ENCODE peak calls at places on chromosomes 16 and 17, in six cellular contexts. Q, U, M, N, P and T are unnamed samples.

GRCh38 chr17:40501499-40501911 is at the start of gene TNS4:
- DNase-seq in Q (peak), U (no peak), M (no peak), N (peak), P (peak), T (no peak)

GRCh38 chr17:3974138-3974687 is 10.0 kb upstream of the ATP2A3 start:
- DNase-seq in Q (no peak), U (no peak), M (no peak), N (peak), P (peak), T (no peak)

GRCh38 chr16:87815567-87815966 is 49.8 kb upstream of the KLHDC4 start:
- DNase-seq in Q (no peak), U (no peak), M (no peak), N (no peak), P (peak), T (no peak)

GRCh38 chr17:38528101-38528500 is 77.7 kb downstream of the SRCIN1 start:
- DNase-seq in Q (no peak), U (no peak), M (no peak), N (no peak), P (no peak), T (no peak)

GRCh38 chr16:55116165-55116894 is 185.7 kb downstream of the IRX5 start:
- DNase-seq in Q (no peak), U (no peak), M (no peak), N (no peak), P (no peak), T (no peak)

GRCh38 chr16:87335968-87336849 is 19.0 kb upstream of the C16orf95 start:
- DNase-seq in Q (no peak), U (no peak), M (no peak), N (no peak), P (peak), T (peak)

GRCh38 chr17:40910441-40910841 is 25.4 kb upstream of the KRT20 start:
- DNase-seq in Q (no peak), U (no peak), M (no peak), N (no peak), P (no peak), T (no peak)

GRCh38 chr16:31334934-31335333 is 20.0 kb upstream of the ITGAX start:
- DNase-seq in Q (no peak), U (no peak), M (no peak), N (no peak), P (no peak), T (no peak)

GRCh38 chr16:10923650-10924214 is 18.5 kb downstream of the DEXI start:
- DNase-seq in Q (peak), U (no peak), M (no peak), N (peak), P (peak), T (peak)

GRCh38 chr17:65750678-65751077 is 189.2 kb upstream of the AXIN2 start:
- DNase-seq in Q (peak), U (no peak), M (peak), N (no peak), P (peak), T (peak)

GRCh38 chr16:65618335-65618734 is 496.5 kb upstream of the CDH11 start:
- DNase-seq in Q (no peak), U (no peak), M (no peak), N (no peak), P (no peak), T (no peak)

GRCh38 chr17:64781394-64781793 is 119.3 kb upstream of the SMURF2 start:
- DNase-seq in Q (peak), U (no peak), M (no peak), N (peak), P (peak), T (no peak)

GRCh38 chr16:72357860-72358259 is 185.9 kb upstream of the PMFBP1 start:
- DNase-seq in Q (no peak), U (no peak), M (no peak), N (no peak), P (no peak), T (no peak)

DNA sequence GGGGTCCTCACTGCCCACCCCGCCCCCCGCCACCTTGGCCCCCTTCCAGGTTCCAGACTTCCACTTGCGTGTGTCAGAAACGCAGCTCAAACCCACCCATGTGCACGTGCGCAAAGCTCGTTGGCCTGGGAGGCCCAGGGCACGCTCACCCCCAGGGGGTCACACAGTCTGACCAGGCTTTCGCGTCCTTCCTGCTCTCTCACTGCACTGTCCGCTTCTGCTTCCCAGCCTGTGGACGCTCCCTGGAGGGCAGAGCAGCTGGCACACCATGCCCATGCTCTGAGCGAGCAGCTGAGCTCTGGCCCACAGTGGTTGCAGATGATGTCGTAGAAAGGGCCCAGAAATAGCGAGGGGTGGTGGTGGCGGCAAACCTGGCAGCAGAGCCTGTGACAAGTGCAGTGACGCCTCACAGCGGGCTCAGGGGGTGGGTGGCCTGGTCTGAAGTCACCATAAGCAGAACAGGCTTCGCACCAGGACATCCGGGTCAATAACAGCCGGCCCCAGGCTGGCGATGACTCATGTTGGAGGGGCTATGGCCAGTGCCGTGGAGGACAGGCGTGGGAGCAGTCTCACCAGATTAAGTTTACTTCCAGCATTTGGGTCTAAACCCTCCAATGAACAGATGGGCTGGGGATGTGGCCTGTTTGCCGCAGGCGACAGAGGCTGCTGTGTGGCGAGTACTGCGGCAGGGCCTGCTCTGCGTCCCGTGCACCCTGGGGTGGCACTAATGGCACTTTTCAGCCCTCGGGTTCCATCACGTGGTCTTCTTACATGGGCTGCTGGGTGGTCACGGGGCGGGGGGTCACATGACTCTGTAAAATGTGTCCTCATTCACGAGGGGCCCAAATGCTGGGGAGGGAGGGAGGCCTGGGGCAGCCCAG is 49.0 kb downstream of the NT5M start:
- DNase-seq in Q (peak), U (no peak), M (no peak), N (peak), P (peak), T (no peak)
- TF ChIP-seq POLR2A in Q (no peak), U (no peak), M (no peak), N (no peak), P (no peak), T (no peak)

DNA sequence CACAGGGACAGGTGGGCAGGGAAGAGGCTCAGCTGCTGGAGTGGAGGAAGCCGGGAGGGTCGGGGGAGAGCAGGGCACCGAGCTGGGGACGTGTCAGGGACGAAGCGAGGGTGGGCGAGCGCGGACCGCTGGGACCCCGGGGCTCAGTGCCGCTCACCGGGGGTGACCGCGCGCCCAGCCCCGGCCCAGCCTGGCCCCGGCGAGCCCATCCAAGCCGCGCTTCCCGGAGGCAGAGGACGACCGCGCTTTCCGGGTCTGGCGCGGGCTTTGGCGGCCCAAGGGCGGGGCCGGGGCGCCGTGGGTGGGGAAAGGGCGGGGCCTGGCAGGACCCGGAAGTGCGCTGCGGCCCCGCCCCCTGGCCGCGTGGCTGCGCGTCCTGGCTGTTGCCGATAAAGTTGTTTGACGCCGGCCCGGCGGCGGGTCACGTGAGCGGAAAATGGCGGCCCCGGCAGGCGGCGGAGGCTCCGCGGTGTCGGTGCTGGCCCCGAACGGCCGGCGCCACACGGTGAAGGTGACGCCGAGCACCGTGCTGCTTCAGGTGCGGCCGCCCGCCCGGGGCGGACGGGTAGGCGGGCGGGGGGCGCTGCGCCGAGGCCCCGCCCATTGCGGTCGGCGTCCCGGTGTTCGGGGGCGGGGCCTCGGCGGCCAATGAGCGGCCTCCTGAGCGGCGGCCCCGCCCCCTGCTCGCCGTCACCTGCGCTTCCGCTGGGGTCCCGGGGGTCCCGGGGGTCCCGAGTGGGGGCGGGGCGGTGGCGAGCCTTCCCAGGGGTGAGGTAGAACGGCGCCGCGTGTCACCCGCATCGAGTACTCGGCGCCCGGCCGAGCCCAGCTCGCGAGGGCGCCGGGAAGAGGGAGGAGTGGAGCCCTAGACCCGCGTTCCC is at the start of gene ASPSCR1:
- DNase-seq in Q (peak), U (peak), M (peak), N (peak), P (peak), T (peak)
- H3K27ac ChIP-seq in Q (peak), U (peak), M (peak), N (peak), P (peak), T (peak)

DNA sequence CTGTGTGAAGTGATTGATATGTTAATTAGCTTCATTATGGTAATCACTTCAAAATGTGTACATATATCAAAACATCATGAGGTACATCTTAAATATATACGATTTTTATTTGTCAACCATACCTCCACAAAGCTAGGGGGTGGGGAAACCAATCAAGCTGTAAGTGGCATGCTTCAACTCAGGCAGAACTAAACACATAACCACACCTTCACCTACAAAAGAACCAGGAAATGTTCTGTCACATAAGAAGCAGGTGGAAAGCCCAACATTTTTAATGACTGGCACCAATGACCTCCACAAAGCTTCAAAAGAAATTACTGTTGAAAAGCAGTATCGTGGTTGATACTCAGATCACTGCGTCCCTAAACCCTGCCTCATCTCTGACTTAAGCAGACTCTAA is 867.7 kb upstream of the EEF2KMT start:
- DNase-seq in Q (no peak), U (no peak), M (no peak), N (no peak), P (no peak), T (no peak)
- TF ChIP-seq POLR2A in Q (no peak), U (no peak), M (no peak), N (no peak), P (no peak), T (no peak)

DNA sequence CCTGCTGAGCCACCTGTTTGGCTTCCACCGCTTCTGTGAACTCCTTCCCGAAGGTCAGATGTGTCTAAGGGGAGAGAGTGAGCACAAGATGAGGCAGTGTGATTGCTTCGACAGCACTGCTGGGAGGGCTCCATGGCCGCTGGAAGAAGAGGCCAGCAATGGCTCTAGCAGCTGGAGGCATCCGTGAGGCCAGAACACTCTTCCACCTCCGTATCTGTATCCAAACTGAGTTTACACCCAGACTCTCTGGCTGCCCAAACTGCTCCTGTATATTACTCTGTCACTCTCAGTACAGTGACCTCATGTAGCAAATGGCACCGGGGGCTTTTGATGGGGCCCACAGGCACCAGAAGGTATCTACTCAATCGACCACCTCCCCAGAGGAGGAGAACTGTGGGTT is 7.9 kb downstream of the PHB1 start:
- DNase-seq in Q (no peak), U (no peak), M (no peak), N (no peak), P (no peak), T (no peak)
- H3K27ac ChIP-seq in Q (no peak), U (no peak), M (no peak), N (no peak), P (no peak), T (no peak)

GRCh38 chr16:50566336-50566962 is 18.3 kb downstream of the NKD1 start:
- DNase-seq in Q (no peak), U (no peak), M (no peak), N (no peak), P (no peak), T (no peak)
- TF ChIP-seq POLR2A in Q (no peak), U (no peak), M (no peak), N (no peak), P (no peak), T (no peak)

DNA sequence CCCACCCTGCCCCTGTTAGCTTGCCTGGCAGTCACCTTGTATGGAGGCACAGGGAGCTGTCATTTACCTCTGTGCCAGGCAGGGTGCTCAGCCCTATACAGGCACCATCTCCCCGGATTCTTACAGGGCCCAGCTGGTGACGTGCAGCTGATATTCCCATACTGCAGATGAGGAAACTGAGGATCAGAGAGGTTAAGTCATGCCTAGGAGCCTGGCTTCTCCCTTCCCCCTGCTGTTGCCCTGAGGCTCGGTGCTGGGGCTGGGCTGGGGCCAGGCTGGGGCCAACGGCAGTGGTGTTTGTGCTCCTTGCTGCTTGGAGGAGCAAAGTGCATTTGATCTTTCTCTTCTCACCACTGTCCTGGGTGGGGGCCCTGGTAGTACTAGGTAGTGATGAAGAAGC is 54.8 kb upstream of the IL34 start:
- DNase-seq in Q (no peak), U (no peak), M (no peak), N (no peak), P (no peak), T (no peak)
- H3K27ac ChIP-seq in Q (peak), U (peak), M (no peak), N (peak), P (no peak), T (peak)

DNA sequence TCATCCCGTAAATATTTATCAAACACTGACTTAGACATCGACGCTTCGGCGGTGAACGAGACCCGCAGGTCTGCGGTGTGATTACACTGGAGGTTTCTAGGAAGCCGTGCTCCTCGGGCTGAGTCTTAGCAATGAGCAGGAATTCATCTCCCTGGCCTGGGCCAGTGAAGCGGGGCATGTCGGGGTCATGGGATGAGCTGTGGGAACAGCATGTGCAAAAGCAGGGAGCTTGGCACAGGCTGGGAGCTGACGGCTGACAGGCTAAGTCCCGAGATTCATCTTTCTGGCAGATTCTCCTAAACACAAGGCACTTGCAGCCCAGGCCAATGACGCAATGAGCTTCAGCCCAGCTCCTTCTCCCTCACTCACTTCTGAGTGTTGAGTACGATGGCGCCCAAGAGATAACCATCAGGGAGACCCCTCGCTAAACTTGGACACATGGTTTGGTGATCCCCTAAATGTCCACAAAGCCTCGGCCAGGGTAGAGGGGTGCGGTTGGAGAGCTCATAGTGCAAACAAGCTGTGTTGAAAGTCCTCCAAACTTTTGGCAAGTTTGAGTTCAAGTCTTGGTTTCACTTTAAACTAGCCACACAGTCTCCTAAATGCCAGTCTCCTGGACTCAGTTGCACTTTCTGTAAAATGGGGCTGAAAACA is 12.8 kb downstream of the CRISPLD2 start:
- DNase-seq in Q (peak), U (peak), M (no peak), N (no peak), P (peak), T (peak)
- TF ChIP-seq POLR2A in Q (no peak), U (no peak), M (no peak), N (no peak), P (no peak), T (no peak)

DNA sequence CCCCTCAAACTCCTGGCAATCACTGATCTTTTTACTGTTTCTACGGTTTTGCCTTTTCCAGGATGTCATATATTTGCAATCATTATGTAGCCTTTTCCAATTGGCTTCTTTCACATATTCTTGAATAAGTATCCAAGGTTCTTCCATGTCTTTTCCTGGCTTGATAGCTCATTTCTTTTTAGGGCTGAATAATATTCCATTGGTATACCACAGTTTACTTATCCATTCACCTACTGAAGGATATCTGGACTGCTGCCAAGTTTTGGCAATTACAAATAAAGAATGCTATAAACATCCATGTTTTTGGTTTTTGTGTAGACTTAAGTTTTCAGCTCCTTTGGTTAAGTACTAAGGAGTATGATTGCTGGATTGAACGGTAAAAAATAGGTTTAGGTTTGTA is 16.0 kb downstream of the GPATCH8 start:
- DNase-seq in Q (no peak), U (no peak), M (no peak), N (no peak), P (no peak), T (no peak)
- H3K27ac ChIP-seq in Q (no peak), U (no peak), M (no peak), N (no peak), P (no peak), T (no peak)

DNA sequence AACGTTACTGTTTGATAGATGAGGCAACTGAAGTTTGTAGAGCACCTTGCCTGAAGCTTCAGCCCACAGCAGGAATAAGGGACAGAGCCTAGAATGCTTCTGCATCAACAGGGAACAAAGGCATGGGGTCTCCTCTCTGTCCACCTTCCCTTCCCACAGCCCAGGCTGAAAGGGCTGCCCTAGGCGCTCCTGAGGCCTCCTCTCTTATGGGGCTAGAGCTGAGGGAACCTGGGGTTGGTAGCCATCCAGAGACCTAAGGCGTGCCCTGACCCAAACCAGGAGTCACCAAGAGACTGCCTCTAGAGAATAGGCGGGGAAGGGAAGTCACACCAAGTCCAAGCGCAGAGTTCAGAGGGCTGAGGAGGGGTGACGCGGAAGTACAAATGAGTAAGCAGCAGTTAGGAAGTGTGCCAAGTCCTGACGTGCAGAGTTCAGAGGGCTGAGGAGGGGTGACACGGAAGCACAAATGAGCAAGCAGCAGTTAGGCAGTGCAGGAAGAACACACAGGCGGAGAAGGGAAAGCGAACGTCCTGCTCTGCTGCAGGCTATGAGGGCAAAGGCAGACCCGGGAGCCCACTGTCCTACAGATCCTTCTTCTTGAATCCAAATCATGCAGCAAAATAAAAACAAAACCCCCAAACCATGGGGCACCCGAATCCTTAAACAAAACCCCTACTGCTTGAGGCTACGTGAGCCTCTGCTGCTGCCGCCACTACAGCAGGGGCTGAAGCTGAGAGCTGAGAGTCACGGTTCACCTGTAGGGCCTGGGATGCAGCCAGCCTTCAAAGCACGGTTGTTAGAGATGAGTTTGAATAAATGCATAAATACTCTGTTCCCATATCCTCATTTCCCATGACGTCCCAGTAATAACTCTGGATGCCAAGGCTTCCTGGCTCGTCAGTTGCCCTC is 2.7 kb upstream of the SPG7 start:
- DNase-seq in Q (peak), U (peak), M (peak), N (peak), P (peak), T (peak)
- TF ChIP-seq POLR2A in Q (no peak), U (peak), M (peak), N (peak), P (peak), T (peak)